ENCODE peak calls at places on chromosomes 5 and 9, in four cellular contexts. T is GM23338, Z is A549, J is K562. N is an unnamed sample.

GRCh38 chr9:89518466-89519392 is 20.8 kb upstream of the SEMA4D start:
- DNase-seq in T (no peak), Z (no peak), J (no peak), N (no peak)

GRCh38 chr5:167453518-167454020 is 837.9 kb upstream of the WWC1 start:
- DNase-seq in J (no peak), T (no peak), Z (no peak), N (no peak)

GRCh38 chr5:73692166-73692640 is 66.2 kb downstream of the ARHGEF28 start:
- DNase-seq in J (no peak), Z (peak; percentile 36), T (no peak), N (no peak)

GRCh38 chr5:168685566-168685965 is 106.4 kb upstream of the PANK3 start:
- DNase-seq in Z (no peak), J (no peak), T (no peak), N (no peak)

GRCh38 chr9:87184956-87185642 is 237.8 kb upstream of the GAS1 start:
- DNase-seq in T (no peak), Z (no peak), J (no peak), N (no peak)

GRCh38 chr5:166505546-166505945 is 1785.9 kb upstream of the WWC1 start:
- DNase-seq in Z (no peak), T (peak; percentile 11), J (no peak), N (no peak)

GRCh38 chr5:158153508-158153907 is 294.6 kb upstream of the CLINT1 start:
- DNase-seq in J (no peak), Z (no peak), T (no peak), N (no peak)

GRCh38 chr9:101417977-101418376 is 17.6 kb downstream of the ALDOB start:
- DNase-seq in J (no peak), T (no peak), Z (no peak), N (no peak)

GRCh38 chr5:155116456-155117251 is 103.1 kb downstream of the KIF4B start:
- DNase-seq in T (no peak), J (no peak), Z (no peak), N (peak; percentile 41)

GRCh38 chr5:67135381-67135780 is 61.2 kb downstream of the CD180 start:
- DNase-seq in J (no peak), T (no peak), Z (no peak), N (no peak)

GRCh38 chr5:36756089-36756488 is 120.5 kb upstream of the NIPBL start:
- DNase-seq in Z (no peak), J (no peak), T (peak; percentile 25), N (no peak)

GRCh38 chr5:85732185-85732584 is 885.6 kb upstream of the COX7C start:
- DNase-seq in T (no peak), Z (no peak), J (no peak), N (no peak)

GRCh38 chr9:131097948-131098278 is 1.6 kb downstream of the AIF1L start:
- DNase-seq in Z (no peak), J (peak; percentile 63), T (no peak), N (no peak)

GRCh38 chr5:138543730-138544104 is 681 bp upstream of the ETF1 start:
- DNase-seq in T (no peak), Z (peak; percentile 58), J (no peak), N (no peak)

GRCh38 chr9:127092041-127092608 is 30.3 kb downstream of the ANGPTL2 start:
- DNase-seq in J (no peak), Z (no peak), T (no peak), N (no peak)

DNA sequence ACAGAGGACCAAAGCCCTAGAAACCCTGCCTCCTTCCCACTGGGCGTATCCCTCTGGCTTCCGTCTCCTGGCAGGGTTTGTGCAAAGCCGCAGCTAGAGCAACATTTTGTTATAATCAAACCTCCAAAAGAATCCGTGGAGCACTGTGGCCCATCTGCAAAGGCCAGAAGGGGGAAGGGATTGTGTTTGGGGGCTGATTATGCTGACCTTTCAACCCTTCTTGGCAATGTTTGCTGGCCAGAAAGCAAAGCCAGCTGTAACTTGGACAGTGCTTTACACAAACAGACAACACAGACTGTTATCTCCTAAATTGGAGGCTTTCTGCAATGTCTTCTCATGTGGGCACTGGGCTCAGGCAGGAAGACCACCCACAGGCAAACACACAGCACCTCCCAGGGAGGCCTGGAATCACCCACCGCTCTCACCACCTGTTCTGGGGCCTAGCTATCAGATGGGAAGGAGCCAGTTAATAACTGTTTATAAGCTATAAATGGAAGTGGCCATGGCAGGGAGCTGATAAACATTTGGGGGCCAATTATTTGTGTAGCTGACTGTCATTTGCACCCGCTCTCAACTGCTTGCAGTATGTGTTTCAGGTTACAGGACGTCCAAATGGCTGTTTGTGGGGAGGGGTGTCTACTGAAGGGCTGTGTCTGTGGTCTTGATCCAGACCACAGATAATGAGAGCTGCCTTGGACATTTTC is 121.6 kb upstream of the ERCC6L2 start:
- DNase-seq in Z (no peak), T (peak; percentile 32), J (no peak), N (no peak)
- TF ChIP-seq JUNB in Z (no peak), T (no peak), J (no peak), N (no peak)

DNA sequence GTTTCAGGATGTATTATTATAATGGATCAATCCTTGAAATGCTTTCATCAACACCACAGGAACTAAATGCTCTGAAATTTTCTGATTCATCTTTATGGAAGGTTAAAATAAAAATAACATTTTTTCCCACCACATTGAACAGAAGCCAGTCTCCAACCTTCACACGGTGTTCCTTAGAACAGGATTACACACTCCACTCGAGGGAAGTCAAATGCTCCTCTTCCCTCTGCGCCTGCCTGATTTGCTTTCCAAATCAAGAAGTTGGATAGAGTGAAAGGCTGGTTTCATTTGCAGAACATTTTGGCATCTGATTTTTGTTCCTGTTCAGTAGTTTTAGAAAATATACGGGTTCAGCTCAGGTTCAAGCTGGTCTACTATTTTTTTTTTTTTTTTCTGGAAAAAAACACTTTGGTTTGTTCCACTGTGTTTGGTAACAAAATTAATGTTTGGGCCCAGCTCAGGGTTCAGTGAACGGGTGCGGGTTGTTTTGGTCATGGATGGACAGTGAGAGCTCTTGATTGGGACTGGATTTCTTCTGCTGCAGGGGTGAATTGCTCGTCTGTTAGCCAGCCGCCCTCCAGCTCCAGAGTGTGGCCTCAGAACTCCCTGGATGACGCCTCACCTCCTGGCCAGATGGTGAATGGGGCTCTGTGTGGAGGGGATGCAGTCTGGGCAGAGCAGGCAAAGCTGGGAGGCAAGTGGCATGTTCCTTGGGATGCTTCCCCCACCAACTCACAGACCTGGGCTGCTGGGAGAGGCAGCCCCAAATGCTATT is 82.4 kb upstream of the STC2 start:
- DNase-seq in Z (no peak), T (no peak), J (no peak), N (no peak)
- TF ChIP-seq JUNB in Z (no peak), T (no peak), J (no peak), N (no peak)

GRCh38 chr5:32233220-32233695 is 59.1 kb upstream of the GOLPH3 start:
- DNase-seq in T (no peak), J (no peak), Z (no peak), N (no peak)
- TF ChIP-seq JUNB in T (no peak), J (no peak), Z (no peak), N (no peak)

GRCh38 chr9:83281306-83282255 is 218.6 kb upstream of the RASEF start:
- DNase-seq in T (no peak), Z (peak; percentile 18), J (no peak), N (no peak)

GRCh38 chr9:83283528-83283927 is 220.6 kb upstream of the RASEF start:
- DNase-seq in Z (no peak), J (no peak), T (no peak), N (no peak)

GRCh38 chr9:83280790-83281189 is 217.8 kb upstream of the RASEF start:
- DNase-seq in Z (no peak), T (no peak), J (no peak), N (no peak)

GRCh38 chr9:83284766-83285165 is 221.8 kb upstream of the RASEF start:
- DNase-seq in T (no peak), Z (no peak), J (no peak), N (no peak)

GRCh38 chr9:83280259-83280658 is 217.3 kb upstream of the RASEF start:
- DNase-seq in J (no peak), T (no peak), Z (no peak), N (no peak)
- TF ChIP-seq JUNB in J (no peak), T (no peak), Z (no peak), N (no peak)

GRCh38 chr9:14471041-14471440 is 157.1 kb upstream of the NFIB start:
- DNase-seq in T (no peak), J (no peak), Z (no peak), N (no peak)

GRCh38 chr9:14462950-14463349 is 149.0 kb upstream of the NFIB start:
- DNase-seq in T (no peak), Z (no peak), J (no peak), N (no peak)

GRCh38 chr9:14466828-14467227 is 152.9 kb upstream of the NFIB start:
- DNase-seq in J (no peak), T (no peak), Z (no peak), N (no peak)

GRCh38 chr9:14467675-14468374 is 153.9 kb upstream of the NFIB start:
- DNase-seq in J (no peak), Z (no peak), T (no peak), N (no peak)

DNA sequence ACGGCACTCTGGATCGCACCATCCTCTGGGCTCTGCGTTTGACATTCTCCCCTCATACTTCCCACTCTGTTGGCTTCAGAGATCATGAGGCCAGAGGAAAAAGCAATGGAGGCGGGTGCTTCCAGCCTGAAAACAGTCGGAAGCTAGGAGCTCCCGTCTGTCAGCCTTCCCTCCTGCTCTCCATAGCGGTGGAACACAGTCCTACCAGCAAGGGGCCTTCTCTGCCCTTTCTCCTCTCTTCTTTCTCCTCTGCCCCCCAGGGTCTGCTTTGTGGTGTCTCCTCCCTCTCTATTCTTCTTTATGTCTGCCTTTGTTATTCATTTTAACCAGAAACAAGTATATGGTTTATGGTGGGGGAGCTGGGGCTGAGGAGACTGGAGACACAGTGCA is 152.5 kb upstream of the NFIB start:
- DNase-seq in T (peak; percentile 11), Z (no peak), J (no peak), N (no peak)
- TF ChIP-seq JUNB in T (no peak), Z (no peak), J (no peak), N (no peak)

GRCh38 chr5:143131983-143132382 is 271.5 kb downstream of the NR3C1 start:
- DNase-seq in J (no peak), T (no peak), Z (no peak), N (no peak)
- TF ChIP-seq JUNB in J (no peak), T (no peak), Z (no peak), N (no peak)

GRCh38 chr9:5269249-5269715 is 35.2 kb downstream of the RLN2 start:
- DNase-seq in Z (no peak), T (peak; percentile 89), J (no peak), N (peak; percentile 38)
- TF ChIP-seq JUNB in Z (no peak), T (no peak), J (no peak), N (no peak)

DNA sequence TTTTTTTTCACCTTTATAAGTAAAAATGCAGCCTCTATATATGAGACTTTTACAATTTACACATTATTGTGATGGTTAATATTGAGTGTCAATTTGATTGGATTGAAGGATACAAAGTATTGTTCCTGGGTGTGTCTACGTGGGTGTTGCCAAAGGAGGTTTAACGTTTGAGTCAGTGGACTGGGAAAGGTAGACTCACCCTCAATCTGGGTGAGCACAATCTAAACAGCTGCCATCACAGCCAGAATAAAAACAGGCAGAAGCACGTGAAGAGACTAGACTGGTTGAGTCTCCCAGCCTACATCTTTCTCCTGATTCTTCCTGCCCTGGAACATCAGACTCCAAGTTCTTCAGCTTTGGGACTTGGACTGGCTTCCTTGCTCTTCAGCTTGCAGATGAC is 132.8 kb upstream of the DPYSL3 start:
- DNase-seq in Z (no peak), J (no peak), T (no peak), N (no peak)
- TF ChIP-seq JUNB in Z (no peak), J (no peak), T (no peak), N (no peak)

N was measured in HepG2.